ENCODE peak calls at places on chromosomes 13 and 19, in eight cellular contexts. B, H, Q, G, W, I, L and K are unnamed samples.

GRCh38 chr19:18477042-18477760 is 39.3 kb upstream of the ISYNA1 start:
- DNase-seq in L (no peak), Q (no peak), W (peak; percentile 72), H (no peak), B (no peak), G (no peak), I (no peak), K (no peak)

GRCh38 chr19:2288010-2288742 is 6.2 kb upstream of the PEAK3 start:
- DNase-seq in L (no peak), W (peak; percentile 76), H (no peak), I (no peak), Q (no peak), G (no peak), B (no peak), K (no peak)

GRCh38 chr13:93794197-93794885 is 567.7 kb downstream of the GPC6 start:
- DNase-seq in Q (no peak), W (no peak), G (no peak), L (no peak), I (no peak), H (no peak), B (peak; percentile 1), K (no peak)

GRCh38 chr13:46571189-46571901 is 18.4 kb downstream of the LRCH1 start:
- DNase-seq in L (no peak), G (no peak), H (no peak), I (peak; percentile 55), B (no peak), Q (no peak), W (no peak), K (peak; percentile 53)

GRCh38 chr19:33379151-33379829 is 5.8 kb downstream of the CEBPG start:
- DNase-seq in H (no peak), G (no peak), L (no peak), I (no peak), Q (no peak), B (no peak), W (no peak), K (no peak)

GRCh38 chr19:51712461-51713081 is 11.2 kb downstream of the HAS1 start:
- DNase-seq in G (no peak), Q (no peak), H (no peak), W (peak; percentile 7), I (no peak), B (no peak), L (no peak), K (peak; percentile 49)

GRCh38 chr19:49441210-49441959 is at the start of gene SLC17A7:
- DNase-seq in B (no peak), Q (no peak), I (no peak), W (no peak), G (peak; percentile 35), L (peak; percentile 66), H (no peak), K (no peak)

GRCh38 chr19:4717191-4717965 is 6.3 kb downstream of the DPP9 start:
- DNase-seq in L (no peak), H (no peak), I (peak; percentile 32), B (no peak), Q (no peak), G (no peak), W (no peak), K (no peak)

GRCh38 chr19:57506163-57506562 is 6.4 kb downstream of the ZNF773 start:
- DNase-seq in G (no peak), Q (no peak), W (no peak), B (no peak), I (no peak), L (no peak), H (no peak), K (no peak)

GRCh38 chr13:113168211-113168610 is 9.8 kb downstream of the PROZ start:
- DNase-seq in B (no peak), H (no peak), L (no peak), G (no peak), W (no peak), Q (no peak), I (no peak), K (no peak)

GRCh38 chr13:33761744-33762143 is 56.2 kb upstream of the RFC3 start:
- DNase-seq in G (no peak), H (no peak), L (peak; percentile 20), W (no peak), B (no peak), Q (no peak), I (peak; percentile 92), K (peak; percentile 86)

GRCh38 chr19:20612711-20613316 is 47.2 kb upstream of the ZNF737 start:
- DNase-seq in H (no peak), G (no peak), W (no peak), I (no peak), B (no peak), Q (no peak), L (no peak), K (no peak)

GRCh38 chr19:40721936-40722661 is 5.2 kb downstream of the ITPKC start:
- DNase-seq in L (no peak), G (no peak), Q (no peak), B (no peak), I (no peak), W (no peak), H (no peak), K (peak; percentile 78)

GRCh38 chr13:25286308-25286968 is 850 bp downstream of the MTMR6 start:
- DNase-seq in B (no peak), H (no peak), W (no peak), L (peak; percentile 61), G (no peak), Q (peak; percentile 34), I (peak; percentile 43), K (peak; percentile 37)

GRCh38 chr13:41026806-41027205 is 7.7 kb upstream of the ELF1 start:
- DNase-seq in Q (no peak), G (no peak), H (no peak), L (no peak), B (no peak), I (no peak), W (no peak), K (no peak)

GRCh38 chr19:53942001-53942786 is 20.5 kb upstream of the CACNG8 start:
- DNase-seq in L (no peak), H (peak; percentile 23), G (no peak), I (no peak), Q (no peak), W (no peak), B (no peak), K (no peak)

GRCh38 chr13:31044658-31045620 is 112.5 kb downstream of the TEX26 start:
- DNase-seq in Q (no peak), W (no peak), B (no peak), G (no peak), H (no peak), I (no peak), L (no peak), K (peak; percentile 27)

GRCh38 chr19:55062735-55063491 is at the start of gene RDH13:
- DNase-seq in G (peak; percentile 95), Q (peak; percentile 97), H (peak; percentile 90), L (peak; percentile 98), I (peak; percentile 89), W (peak; percentile 96), B (peak; percentile 99), K (peak; percentile 93)

GRCh38 chr13:20178156-20178555 is 14.6 kb downstream of the GJB2 start:
- DNase-seq in Q (no peak), W (no peak), B (no peak), H (no peak), G (no peak), L (no peak), I (no peak), K (no peak)

GRCh38 chr13:111337741-111338140 is 17.3 kb downstream of the TEX29 start:
- DNase-seq in W (no peak), G (no peak), L (no peak), H (no peak), B (no peak), I (no peak), Q (no peak), K (no peak)

GRCh38 chr13:57825066-57825465 is 193.5 kb downstream of the PCDH17 start:
- DNase-seq in G (no peak), B (no peak), H (no peak), I (no peak), L (no peak), W (no peak), Q (no peak), K (no peak)

GRCh38 chr19:30017172-30017571 is 75.1 kb downstream of the URI1 start:
- DNase-seq in H (no peak), B (no peak), L (no peak), W (no peak), G (no peak), I (no peak), Q (no peak), K (no peak)

GRCh38 chr19:46579286-46579944 is 21.7 kb upstream of the CALM3 start:
- DNase-seq in Q (no peak), W (peak; percentile 11), H (no peak), G (no peak), I (no peak), B (peak; percentile 38), L (no peak), K (no peak)

GRCh38 chr19:6768236-6768785 is 1.1 kb upstream of the SH2D3A start:
- DNase-seq in H (no peak), L (peak; percentile 4), Q (no peak), G (no peak), B (no peak), W (no peak), I (no peak), K (no peak)

GRCh38 chr13:48866204-48866603 is 109.5 kb upstream of the FNDC3A start:
- DNase-seq in L (no peak), I (no peak), W (no peak), Q (no peak), G (no peak), B (no peak), H (no peak), K (no peak)

GRCh38 chr19:16886305-16886880 is 2.4 kb upstream of the F2RL3 start:
- DNase-seq in W (no peak), H (no peak), B (no peak), L (no peak), G (no peak), I (no peak), Q (no peak), K (peak; percentile 62)

GRCh38 chr19:7196721-7197168 is 97.5 kb downstream of the INSR start:
- DNase-seq in B (no peak), G (no peak), I (no peak), Q (no peak), W (no peak), H (no peak), L (peak; percentile 40), K (no peak)

GRCh38 chr13:113785051-113786010 is 26.3 kb downstream of the TMEM255B start:
- DNase-seq in W (no peak), I (no peak), Q (no peak), L (peak; percentile 59), G (no peak), B (no peak), H (no peak), K (peak; percentile 99)

GRCh38 chr19:42172261-42172660 is 40.0 kb upstream of the POU2F2 start:
- DNase-seq in H (no peak), B (no peak), Q (no peak), L (no peak), W (no peak), I (no peak), G (no peak), K (no peak)

GRCh38 chr19:50772408-50773311 is 2.4 kb downstream of the GPR32 start:
- DNase-seq in L (no peak), I (no peak), G (no peak), B (no peak), H (no peak), W (peak; percentile 32), Q (no peak), K (no peak)

GRCh38 chr13:113584205-113584869 is at the start of gene TFDP1:
- DNase-seq in G (peak; percentile 28), W (peak; percentile 91), B (peak; percentile 46), H (peak; percentile 71), Q (peak; percentile 13), I (peak; percentile 93), L (peak; percentile 97), K (peak; percentile 16)

GRCh38 chr19:48818234-48818823 is 7.5 kb upstream of the BCAT2 start:
- DNase-seq in W (no peak), I (peak; percentile 98), G (no peak), L (no peak), B (no peak), H (no peak), Q (no peak), K (no peak)

GRCh38 chr13:20136781-20137703 is 23.8 kb downstream of the GJA3 start:
- DNase-seq in Q (no peak), B (no peak), L (peak; percentile 39), W (no peak), I (no peak), G (no peak), H (peak; percentile 39), K (no peak)

GRCh38 chr13:49374585-49375290 is 69.1 kb downstream of the CAB39L start:
- DNase-seq in B (no peak), W (no peak), H (no peak), Q (no peak), L (peak; percentile 59), I (no peak), G (no peak), K (peak; percentile 88)